ENCODE peak calls at places on chromosomes 16 and 17, in ten cellular contexts. P is Peyer's patch; A is lower lobe of right lung; T is psoas muscle; S is CD4-positive, CD25-positive, alpha-beta regulatory T cell; V is heart right ventricle; E is MM.1S; J is IMR-90; C is iPS DF 6.9; M is AG10803. Q is an unnamed sample.

GRCh38 chr16:82135844-82136243 is 34.2 kb downstream of the MPHOSPH6 start:
- DNase-seq in P (no peak), A (no peak), T (no peak), S (no peak), V (no peak), E (no peak), J (no peak), C (no peak), M (no peak), Q (no peak)

GRCh38 chr16:17232487-17232886 is 238.3 kb downstream of the XYLT1 start:
- DNase-seq in P (no peak), A (no peak), T (no peak), S (no peak), V (no peak), E (no peak), J (no peak), C (no peak), M (no peak), Q (no peak)

GRCh38 chr17:2871205-2871604 is 75.0 kb downstream of the RAP1GAP2 start:
- DNase-seq in P (no peak), A (no peak), T (no peak), S (no peak), V (no peak), E (no peak), J (no peak), C (peak), M (no peak), Q (no peak)

GRCh38 chr17:63116228-63116627 is 150.2 kb downstream of the TANC2 start:
- DNase-seq in P (no peak), A (no peak), T (no peak), S (no peak), V (no peak), E (no peak), J (no peak), C (no peak), M (no peak), Q (no peak)

GRCh38 chr17:79841369-79842135 is 2.3 kb upstream of the CBX4 start:
- DNase-seq in P (peak), A (no peak), T (no peak), S (peak), V (no peak), E (no peak), J (no peak), C (no peak), M (no peak), Q (no peak)

GRCh38 chr16:74561626-74562025 is 45.3 kb downstream of the GLG1 start:
- DNase-seq in P (no peak), A (no peak), T (no peak), S (no peak), V (no peak), E (no peak), J (peak), C (no peak), M (no peak), Q (no peak)

GRCh38 chr17:8868529-8868951 is 1.1 kb upstream of the PIK3R6 start:
- DNase-seq in P (no peak), A (no peak), T (no peak), S (no peak), V (no peak), E (no peak), J (no peak), C (no peak), M (no peak), Q (peak)

GRCh38 chr17:75730065-75730464 is 8.8 kb downstream of the ITGB4 start:
- DNase-seq in P (no peak), A (no peak), T (no peak), S (no peak), V (no peak), E (no peak), J (no peak), C (no peak), M (no peak), Q (no peak)

GRCh38 chr16:52456368-52456767 is 90.6 kb downstream of the TOX3 start:
- DNase-seq in P (no peak), A (no peak), T (no peak), S (no peak), V (no peak), E (no peak), J (no peak), C (no peak), M (no peak), Q (no peak)

GRCh38 chr16:1865902-1866690 is 5.9 kb downstream of the MEIOB start:
- DNase-seq in P (no peak), A (no peak), T (no peak), S (no peak), V (no peak), E (no peak), J (no peak), C (no peak), M (no peak), Q (no peak)

GRCh38 chr16:15879255-15879804 is 9.1 kb downstream of the CEP20 start:
- DNase-seq in P (no peak), A (no peak), T (no peak), S (no peak), V (no peak), E (no peak), J (peak), C (no peak), M (peak), Q (no peak)

GRCh38 chr17:14301279-14301760 is 439 bp downstream of the HS3ST3B1 start:
- DNase-seq in P (no peak), A (no peak), T (no peak), S (no peak), V (no peak), E (no peak), J (no peak), C (no peak), M (no peak), Q (no peak)

GRCh38 chr17:71432378-71433315 is 688.2 kb upstream of the SOX9 start:
- DNase-seq in P (no peak), A (no peak), T (no peak), S (no peak), V (no peak), E (no peak), J (peak), C (no peak), M (no peak), Q (no peak)

GRCh38 chr16:28503470-28504259 is 3.0 kb downstream of the IL27 start:
- DNase-seq in P (no peak), A (no peak), T (no peak), S (no peak), V (no peak), E (no peak), J (no peak), C (no peak), M (no peak), Q (no peak)

GRCh38 chr17:55492951-55493350 is 18.3 kb downstream of the SMIM36 start:
- DNase-seq in P (no peak), A (no peak), T (no peak), S (no peak), V (no peak), E (no peak), J (no peak), C (no peak), M (no peak), Q (no peak)

GRCh38 chr17:4872786-4873185 is 26.6 kb upstream of the C17orf107 start:
- DNase-seq in P (no peak), A (peak), T (no peak), S (no peak), V (no peak), E (no peak), J (no peak), C (no peak), M (no peak), Q (no peak)

GRCh38 chr16:27321013-27321960 is 7.5 kb downstream of the IL4R start:
- DNase-seq in P (no peak), A (no peak), T (no peak), S (no peak), V (no peak), E (no peak), J (peak), C (no peak), M (peak), Q (no peak)

GRCh38 chr17:34711646-34712045 is 132.3 kb downstream of the TMEM132E start:
- DNase-seq in P (no peak), A (no peak), T (no peak), S (no peak), V (no peak), E (no peak), J (no peak), C (no peak), M (no peak), Q (no peak)

GRCh38 chr17:40551874-40552768 is 13.2 kb downstream of the CCR7 start:
- DNase-seq in P (peak), A (peak), T (peak), S (no peak), V (no peak), E (no peak), J (peak), C (no peak), M (peak), Q (peak)

GRCh38 chr16:73713817-73714495 is 582.7 kb upstream of the PSMD7 start:
- DNase-seq in P (no peak), A (no peak), T (peak), S (no peak), V (peak), E (no peak), J (peak), C (no peak), M (peak), Q (no peak)

GRCh38 chr16:35184356-35184870 is 1725.0 kb downstream of the TP53TG3F start:
- DNase-seq in P (no peak), A (no peak), T (no peak), S (no peak), V (no peak), E (no peak), J (no peak), C (no peak), M (no peak), Q (no peak)

GRCh38 chr17:72466199-72466598 is 345.4 kb downstream of the SOX9 start:
- DNase-seq in P (peak), A (no peak), T (no peak), S (no peak), V (no peak), E (peak), J (peak), C (no peak), M (peak), Q (peak)

GRCh38 chr16:2062801-2063200 is 15.0 kb downstream of the TSC2 start:
- DNase-seq in P (no peak), A (no peak), T (no peak), S (no peak), V (no peak), E (no peak), J (no peak), C (no peak), M (no peak), Q (no peak)

GRCh38 chr16:78563905-78564304 is 464.5 kb downstream of the WWOX start:
- DNase-seq in P (no peak), A (no peak), T (no peak), S (no peak), V (peak), E (peak), J (no peak), C (no peak), M (no peak), Q (no peak)

GRCh38 chr17:17300624-17301568 is 2.3 kb upstream of the NT5M start:
- DNase-seq in P (no peak), A (peak), T (peak), S (peak), V (peak), E (peak), J (peak), C (peak), M (peak), Q (peak)

GRCh38 chr17:57988301-57989010 is 402 bp upstream of the VEZF1 start:
- DNase-seq in P (peak), A (peak), T (peak), S (peak), V (peak), E (peak), J (peak), C (no peak), M (peak), Q (peak)

GRCh38 chr17:40963838-40964237 is 2.9 kb downstream of the KRT39 start:
- DNase-seq in P (no peak), A (no peak), T (no peak), S (peak), V (no peak), E (peak), J (no peak), C (no peak), M (no peak), Q (peak)

GRCh38 chr16:20327444-20328041 is at the start of gene GP2:
- DNase-seq in P (no peak), A (no peak), T (no peak), S (no peak), V (no peak), E (no peak), J (no peak), C (no peak), M (no peak), Q (no peak)

GRCh38 chr16:11914759-11915643 is 755 bp downstream of the GSPT1 start:
- DNase-seq in P (peak), A (peak), T (peak), S (peak), V (peak), E (peak), J (peak), C (no peak), M (peak), Q (peak)

GRCh38 chr17:55391244-55391757 is 30.3 kb downstream of the MMD start:
- DNase-seq in P (no peak), A (no peak), T (no peak), S (no peak), V (no peak), E (no peak), J (no peak), C (no peak), M (no peak), Q (no peak)

GRCh38 chr16:2361129-2361528 is 20.6 kb upstream of the ABCA3 start:
- DNase-seq in P (no peak), A (no peak), T (no peak), S (no peak), V (no peak), E (no peak), J (no peak), C (no peak), M (no peak), Q (no peak)

GRCh38 chr16:6558133-6558532 is 774.5 kb upstream of the RBFOX1 start:
- DNase-seq in P (no peak), A (no peak), T (no peak), S (no peak), V (no peak), E (no peak), J (no peak), C (no peak), M (no peak), Q (no peak)

GRCh38 chr16:6562985-6563384 is 769.7 kb upstream of the RBFOX1 start:
- DNase-seq in P (no peak), A (no peak), T (no peak), S (no peak), V (no peak), E (no peak), J (no peak), C (no peak), M (no peak), Q (no peak)

GRCh38 chr16:6558661-6559060 is 774.0 kb upstream of the RBFOX1 start:
- DNase-seq in P (no peak), A (no peak), T (no peak), S (no peak), V (no peak), E (no peak), J (no peak), C (no peak), M (no peak), Q (no peak)
- H3K4me3 ChIP-seq in P (no peak), A (no peak), T (no peak), S (no peak), V (no peak), E (no peak), J (no peak), C (no peak), M (no peak), Q (no peak)

DNA sequence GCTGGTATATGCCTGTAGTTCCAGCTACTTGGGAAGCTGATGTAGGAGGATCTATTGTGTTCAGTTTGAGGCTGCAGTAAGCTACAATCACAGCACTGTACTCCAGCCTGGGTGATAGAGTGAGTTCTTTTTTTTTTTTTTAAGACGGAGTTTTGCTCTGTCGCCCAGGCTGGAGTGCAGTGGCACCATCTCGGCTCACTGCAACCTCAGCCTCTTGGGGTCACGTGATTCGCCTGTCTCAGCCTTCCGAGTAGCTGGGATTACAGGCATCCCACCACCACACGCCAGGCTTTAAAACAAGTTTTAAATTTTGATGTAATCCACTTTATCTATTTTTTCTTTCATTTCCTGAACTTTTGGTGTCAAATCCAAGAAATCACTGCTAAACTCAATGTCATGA is 80.3 kb upstream of the STAC2 start:
- DNase-seq in P (no peak), A (no peak), T (no peak), S (no peak), V (no peak), E (no peak), J (no peak), C (no peak), M (no peak), Q (no peak)
- H3K4me3 ChIP-seq in P (no peak), A (no peak), T (no peak), S (no peak), V (no peak), E (peak), J (no peak), C (no peak), M (no peak), Q (peak)

GRCh38 chr17:44384281-44384822 is 5.1 kb downstream of the ITGA2B start:
- DNase-seq in P (no peak), A (no peak), T (no peak), S (no peak), V (no peak), E (no peak), J (no peak), C (no peak), M (no peak), Q (no peak)
- H3K4me3 ChIP-seq in P (no peak), A (peak), T (peak), S (no peak), V (no peak), E (no peak), J (no peak), C (peak), M (no peak), Q (no peak)

GRCh38 chr16:30747799-30748633 is at the start of gene PHKG2:
- DNase-seq in P (peak), A (peak), T (peak), S (peak), V (peak), E (peak), J (peak), C (peak), M (peak), Q (peak)
- H3K4me3 ChIP-seq in P (peak), A (peak), T (peak), S (peak), V (peak), E (peak), J (peak), C (peak), M (peak), Q (peak)

DNA sequence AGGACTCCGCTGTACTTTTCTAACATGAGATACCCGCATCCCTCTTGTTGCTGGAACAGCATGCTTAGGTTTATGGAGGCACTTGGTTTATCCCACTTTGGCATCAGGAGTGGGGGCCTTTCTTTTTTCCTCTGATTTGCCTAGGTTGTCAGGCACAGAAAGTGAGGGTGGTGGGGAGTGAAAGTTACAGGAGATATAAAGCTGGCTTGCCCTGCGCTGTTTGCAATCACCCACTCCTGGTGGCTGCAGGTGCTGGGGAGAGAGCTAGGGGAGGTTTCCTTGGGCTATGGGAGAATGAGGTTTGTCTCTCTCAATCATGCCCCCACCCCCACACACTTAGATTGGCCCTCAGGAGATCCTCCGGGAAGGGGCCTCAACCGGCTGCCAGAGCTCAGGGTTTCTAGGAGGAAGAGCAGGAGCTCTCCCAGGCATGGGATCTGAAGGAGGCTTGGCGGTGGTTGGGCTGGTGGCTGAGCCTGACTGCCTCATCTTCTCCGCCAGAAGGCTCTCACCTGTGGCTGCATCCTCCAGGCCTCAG is 1.4 kb downstream of the WSCD1 start:
- DNase-seq in P (no peak), A (no peak), T (no peak), S (no peak), V (no peak), E (no peak), J (no peak), C (no peak), M (no peak), Q (no peak)
- H3K4me3 ChIP-seq in P (peak), A (peak), T (peak), S (no peak), V (peak), E (peak), J (no peak), C (peak), M (no peak), Q (no peak)

GRCh38 chr17:19725486-19725885 is 9.1 kb upstream of the SLC47A2 start:
- DNase-seq in P (no peak), A (no peak), T (no peak), S (no peak), V (no peak), E (no peak), J (no peak), C (no peak), M (no peak), Q (no peak)

GRCh38 chr17:19724501-19725420 is 8.4 kb upstream of the SLC47A2 start:
- DNase-seq in P (peak), A (peak), T (peak), S (peak), V (peak), E (peak), J (no peak), C (no peak), M (peak), Q (peak)

GRCh38 chr17:19726615-19727376 is 10.4 kb upstream of the SLC47A2 start:
- DNase-seq in P (no peak), A (no peak), T (no peak), S (no peak), V (no peak), E (no peak), J (no peak), C (no peak), M (peak), Q (no peak)

GRCh38 chr17:19720631-19721426 is 4.4 kb upstream of the SLC47A2 start:
- DNase-seq in P (peak), A (no peak), T (no peak), S (no peak), V (no peak), E (no peak), J (no peak), C (no peak), M (no peak), Q (no peak)

DNA sequence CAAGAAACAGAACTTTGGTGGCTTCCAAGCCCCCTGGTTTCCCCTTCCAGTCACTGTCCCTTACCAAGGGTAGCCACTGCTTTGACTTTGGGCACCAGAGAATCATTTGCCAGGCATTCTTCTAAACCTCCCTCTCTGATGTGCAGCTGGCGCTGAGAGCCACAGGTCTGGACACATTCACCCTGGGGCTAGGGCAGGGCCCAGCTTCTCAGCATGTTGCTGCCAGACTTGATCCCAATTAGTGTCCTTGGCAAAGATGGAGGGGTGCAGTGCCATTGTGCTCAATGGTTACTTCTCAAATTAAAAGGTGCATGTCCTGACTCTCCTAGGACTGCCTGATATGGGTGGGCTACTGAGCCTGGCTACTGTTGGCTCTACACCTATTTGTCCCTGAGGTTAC is 7.6 kb upstream of the SLC47A2 start:
- DNase-seq in P (no peak), A (no peak), T (no peak), S (no peak), V (no peak), E (no peak), J (no peak), C (no peak), M (no peak), Q (no peak)
- H3K4me3 ChIP-seq in P (no peak), A (peak), T (peak), S (peak), V (no peak), E (no peak), J (no peak), C (no peak), M (no peak), Q (no peak)

GRCh38 chr17:29138991-29139682 is 41.1 kb downstream of the MYO18A start:
- DNase-seq in P (peak), A (peak), T (peak), S (peak), V (peak), E (peak), J (no peak), C (no peak), M (no peak), Q (peak)
- H3K4me3 ChIP-seq in P (peak), A (peak), T (peak), S (peak), V (peak), E (peak), J (no peak), C (no peak), M (peak), Q (peak)